ENCODE peak calls at places on chromosome 7, in six cellular contexts. One of them, this sample, is unnamed.

GRCh38 chr7:7321681-7322080 is 139.3 kb downstream of the C1GALT1 start:
- DNase-seq in psoas muscle: no peak
- DNase-seq in tibial artery: no peak
- DNase-seq in cardiac muscle cell: peak; percentile 10
- DNase-seq in IMR-90: no peak
- DNase-seq in hepatocyte: peak; percentile 45
- DNase-seq in this sample: peak; percentile 88

GRCh38 chr7:55224111-55224510 is 141.0 kb upstream of the LANCL2 start:
- DNase-seq in psoas muscle: no peak
- DNase-seq in tibial artery: no peak
- DNase-seq in cardiac muscle cell: no peak
- DNase-seq in IMR-90: no peak
- DNase-seq in hepatocyte: no peak
- DNase-seq in this sample: no peak

GRCh38 chr7:3157541-3158287 is 114.0 kb upstream of the CARD11 start:
- DNase-seq in psoas muscle: no peak
- DNase-seq in tibial artery: no peak
- DNase-seq in cardiac muscle cell: no peak
- DNase-seq in IMR-90: peak; percentile 6
- DNase-seq in hepatocyte: no peak
- DNase-seq in this sample: no peak

GRCh38 chr7:108813247-108814014 is 243.8 kb downstream of the DNAJB9 start:
- DNase-seq in psoas muscle: no peak
- DNase-seq in tibial artery: no peak
- DNase-seq in cardiac muscle cell: no peak
- DNase-seq in IMR-90: no peak
- DNase-seq in hepatocyte: no peak
- DNase-seq in this sample: no peak

GRCh38 chr7:128174391-128174790 is 66.7 kb upstream of the LEP start:
- DNase-seq in psoas muscle: no peak
- DNase-seq in tibial artery: no peak
- DNase-seq in cardiac muscle cell: no peak
- DNase-seq in IMR-90: no peak
- DNase-seq in hepatocyte: no peak
- DNase-seq in this sample: no peak

GRCh38 chr7:92810242-92810611 is 26.1 kb downstream of the CDK6 start:
- DNase-seq in psoas muscle: no peak
- DNase-seq in tibial artery: no peak
- DNase-seq in cardiac muscle cell: no peak
- DNase-seq in IMR-90: peak; percentile 50
- DNase-seq in hepatocyte: no peak
- DNase-seq in this sample: no peak

GRCh38 chr7:37424532-37424931 is 24.1 kb downstream of the ELMO1 start:
- DNase-seq in psoas muscle: no peak
- DNase-seq in tibial artery: no peak
- DNase-seq in cardiac muscle cell: no peak
- DNase-seq in IMR-90: no peak
- DNase-seq in hepatocyte: no peak
- DNase-seq in this sample: no peak

GRCh38 chr7:82623812-82624211 is 180.2 kb upstream of the CACNA2D1 start:
- DNase-seq in psoas muscle: no peak
- DNase-seq in tibial artery: no peak
- DNase-seq in cardiac muscle cell: no peak
- DNase-seq in IMR-90: peak; percentile 64
- DNase-seq in hepatocyte: no peak
- DNase-seq in this sample: no peak

GRCh38 chr7:3431306-3431705 is 130.3 kb downstream of the SDK1 start:
- DNase-seq in psoas muscle: no peak
- DNase-seq in tibial artery: no peak
- DNase-seq in cardiac muscle cell: no peak
- DNase-seq in IMR-90: peak; percentile 51
- DNase-seq in hepatocyte: no peak
- DNase-seq in this sample: no peak

GRCh38 chr7:135938563-135938962 is 38.6 kb downstream of the MTPN start:
- DNase-seq in psoas muscle: no peak
- DNase-seq in tibial artery: no peak
- DNase-seq in cardiac muscle cell: no peak
- DNase-seq in IMR-90: no peak
- DNase-seq in hepatocyte: no peak
- DNase-seq in this sample: no peak

GRCh38 chr7:70092314-70093303 is 494.3 kb downstream of the AUTS2 start:
- DNase-seq in psoas muscle: peak; percentile 15
- DNase-seq in tibial artery: no peak
- DNase-seq in cardiac muscle cell: no peak
- DNase-seq in IMR-90: peak; percentile 0
- DNase-seq in hepatocyte: peak; percentile 65
- DNase-seq in this sample: no peak

GRCh38 chr7:82527831-82528230 is 84.3 kb upstream of the CACNA2D1 start:
- DNase-seq in psoas muscle: no peak
- DNase-seq in tibial artery: no peak
- DNase-seq in cardiac muscle cell: no peak
- DNase-seq in IMR-90: peak; percentile 30
- DNase-seq in hepatocyte: no peak
- DNase-seq in this sample: peak; percentile 53

GRCh38 chr7:32914186-32914585 is 22.6 kb upstream of the KBTBD2 start:
- DNase-seq in psoas muscle: no peak
- DNase-seq in tibial artery: no peak
- DNase-seq in cardiac muscle cell: no peak
- DNase-seq in IMR-90: no peak
- DNase-seq in hepatocyte: no peak
- DNase-seq in this sample: no peak

GRCh38 chr7:112129655-112130323 is 76.4 kb downstream of the DOCK4 start:
- DNase-seq in psoas muscle: peak; percentile 21
- DNase-seq in tibial artery: no peak
- DNase-seq in cardiac muscle cell: no peak
- DNase-seq in IMR-90: no peak
- DNase-seq in hepatocyte: no peak
- DNase-seq in this sample: peak; percentile 55

DNA sequence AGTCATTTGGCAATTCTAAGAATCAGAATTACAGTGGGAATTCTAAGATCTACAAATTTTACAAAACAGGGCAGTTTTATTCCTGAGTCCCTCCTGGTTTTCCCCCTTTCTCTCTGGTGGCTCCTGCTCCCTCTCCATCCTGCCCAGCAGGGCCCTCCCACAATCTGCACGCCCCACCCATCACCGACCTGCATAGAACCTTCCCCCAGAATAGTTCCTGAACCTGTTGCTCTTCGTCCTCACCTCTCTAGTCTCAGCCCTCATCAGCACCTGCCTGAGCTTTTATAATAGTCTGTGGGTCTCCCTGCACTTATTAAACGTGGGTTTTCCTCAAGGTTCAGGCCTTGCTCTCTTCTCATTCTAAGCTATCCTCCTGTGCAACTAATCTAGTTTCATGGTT is 49.1 kb upstream of the MNX1 start:
- DNase-seq in psoas muscle: no peak
- DNase-seq in tibial artery: no peak
- DNase-seq in cardiac muscle cell: no peak
- DNase-seq in IMR-90: no peak
- DNase-seq in hepatocyte: no peak
- DNase-seq in this sample: no peak
- H3K27me3 ChIP-seq in psoas muscle: peaks cover 20% of the 10 kb centered on the region
- H3K27me3 ChIP-seq in tibial artery: no peaks in the 10 kb centered on the region
- H3K27me3 ChIP-seq in cardiac muscle cell: no peaks in the 10 kb centered on the region
- H3K27me3 ChIP-seq in IMR-90: peaks cover 15% of the 10 kb centered on the region
- H3K27me3 ChIP-seq in hepatocyte: peaks cover 5% of the 10 kb centered on the region
- H3K27me3 ChIP-seq in this sample: peaks cover 2% of the 10 kb centered on the region

GRCh38 chr7:8440670-8441069 is 7.3 kb downstream of the NXPH1 start:
- DNase-seq in psoas muscle: no peak
- DNase-seq in tibial artery: no peak
- DNase-seq in cardiac muscle cell: no peak
- DNase-seq in IMR-90: no peak
- DNase-seq in hepatocyte: no peak
- DNase-seq in this sample: no peak

GRCh38 chr7:8442295-8442813 is 8.9 kb downstream of the NXPH1 start:
- DNase-seq in psoas muscle: no peak
- DNase-seq in tibial artery: no peak
- DNase-seq in cardiac muscle cell: no peak
- DNase-seq in IMR-90: no peak
- DNase-seq in hepatocyte: no peak
- DNase-seq in this sample: no peak

GRCh38 chr7:8441106-8441590 is 7.7 kb downstream of the NXPH1 start:
- DNase-seq in psoas muscle: no peak
- DNase-seq in tibial artery: no peak
- DNase-seq in cardiac muscle cell: no peak
- DNase-seq in IMR-90: no peak
- DNase-seq in hepatocyte: no peak
- DNase-seq in this sample: no peak

GRCh38 chr7:8442814-8443304 is 9.4 kb downstream of the NXPH1 start:
- DNase-seq in psoas muscle: peak; percentile 39
- DNase-seq in tibial artery: peak; percentile 25
- DNase-seq in cardiac muscle cell: peak; percentile 95
- DNase-seq in IMR-90: no peak
- DNase-seq in hepatocyte: peak; percentile 90
- DNase-seq in this sample: peak; percentile 12

DNA sequence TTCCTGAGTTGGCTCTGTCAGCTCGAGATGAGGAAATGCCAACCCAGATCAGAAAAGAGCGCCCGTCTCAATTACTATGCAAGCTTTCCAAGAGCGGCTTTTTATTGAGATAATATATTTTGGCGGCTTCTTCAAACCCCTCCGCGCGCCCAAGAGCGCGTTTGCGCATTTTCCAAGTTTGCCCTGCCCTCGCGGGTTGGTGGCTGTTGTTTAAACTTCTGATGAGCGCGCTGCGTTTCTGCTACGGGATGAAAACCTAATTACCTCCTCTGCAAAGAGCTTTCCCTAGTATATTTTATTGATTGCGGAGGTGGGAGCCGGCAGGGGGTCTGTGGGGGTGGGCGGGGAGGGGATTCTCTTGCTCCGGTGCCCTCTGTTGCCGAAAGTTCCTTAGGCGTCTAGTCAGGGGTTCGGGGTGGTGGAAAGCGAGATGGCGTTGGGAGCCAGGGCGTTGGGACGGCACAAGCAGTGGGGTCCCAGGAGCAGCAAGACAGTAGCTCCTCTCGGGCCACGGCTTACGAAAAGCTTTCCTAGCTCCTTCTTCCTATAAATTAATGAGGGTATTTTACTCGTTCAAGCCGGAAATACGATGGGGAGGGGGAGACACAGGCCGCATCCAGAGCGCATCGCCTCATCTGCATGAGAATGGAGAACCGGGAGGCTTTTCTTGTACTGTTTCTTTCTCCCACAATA is 8.3 kb downstream of the NXPH1 start:
- DNase-seq in psoas muscle: no peak
- DNase-seq in tibial artery: no peak
- DNase-seq in cardiac muscle cell: no peak
- DNase-seq in IMR-90: no peak
- DNase-seq in hepatocyte: no peak
- DNase-seq in this sample: no peak
- H3K27me3 ChIP-seq in psoas muscle: peaks cover 88% of the 10 kb centered on the region
- H3K27me3 ChIP-seq in tibial artery: no peaks in the 10 kb centered on the region
- H3K27me3 ChIP-seq in cardiac muscle cell: peaks cover 95% of the 10 kb centered on the region
- H3K27me3 ChIP-seq in IMR-90: no peaks in the 10 kb centered on the region
- H3K27me3 ChIP-seq in hepatocyte: peaks cover 95% of the 10 kb centered on the region
- H3K27me3 ChIP-seq in this sample: peaks cover 26% of the 10 kb centered on the region

GRCh38 chr7:25672476-25672875 is 444.2 kb upstream of the NPVF start:
- DNase-seq in psoas muscle: no peak
- DNase-seq in tibial artery: no peak
- DNase-seq in cardiac muscle cell: no peak
- DNase-seq in IMR-90: no peak
- DNase-seq in hepatocyte: no peak
- DNase-seq in this sample: no peak

GRCh38 chr7:25678215-25678614 is 449.9 kb upstream of the NPVF start:
- DNase-seq in psoas muscle: no peak
- DNase-seq in tibial artery: no peak
- DNase-seq in cardiac muscle cell: no peak
- DNase-seq in IMR-90: no peak
- DNase-seq in hepatocyte: no peak
- DNase-seq in this sample: no peak

GRCh38 chr7:25675789-25676474 is 447.6 kb upstream of the NPVF start:
- DNase-seq in psoas muscle: peak; percentile 19
- DNase-seq in tibial artery: no peak
- DNase-seq in cardiac muscle cell: no peak
- DNase-seq in IMR-90: no peak
- DNase-seq in hepatocyte: peak; percentile 63
- DNase-seq in this sample: no peak

GRCh38 chr7:25680636-25681035 is 452.4 kb upstream of the NPVF start:
- DNase-seq in psoas muscle: no peak
- DNase-seq in tibial artery: no peak
- DNase-seq in cardiac muscle cell: no peak
- DNase-seq in IMR-90: no peak
- DNase-seq in hepatocyte: no peak
- DNase-seq in this sample: no peak

GRCh38 chr7:25677595-25677994 is 449.3 kb upstream of the NPVF start:
- DNase-seq in psoas muscle: no peak
- DNase-seq in tibial artery: no peak
- DNase-seq in cardiac muscle cell: no peak
- DNase-seq in IMR-90: no peak
- DNase-seq in hepatocyte: no peak
- DNase-seq in this sample: no peak
- H3K27me3 ChIP-seq in psoas muscle: no peaks in the 10 kb centered on the region
- H3K27me3 ChIP-seq in tibial artery: no peaks in the 10 kb centered on the region
- H3K27me3 ChIP-seq in cardiac muscle cell: no peaks in the 10 kb centered on the region
- H3K27me3 ChIP-seq in IMR-90: peaks cover 2% of the 10 kb centered on the region
- H3K27me3 ChIP-seq in hepatocyte: no peaks in the 10 kb centered on the region
- H3K27me3 ChIP-seq in this sample: no peaks in the 10 kb centered on the region

DNA sequence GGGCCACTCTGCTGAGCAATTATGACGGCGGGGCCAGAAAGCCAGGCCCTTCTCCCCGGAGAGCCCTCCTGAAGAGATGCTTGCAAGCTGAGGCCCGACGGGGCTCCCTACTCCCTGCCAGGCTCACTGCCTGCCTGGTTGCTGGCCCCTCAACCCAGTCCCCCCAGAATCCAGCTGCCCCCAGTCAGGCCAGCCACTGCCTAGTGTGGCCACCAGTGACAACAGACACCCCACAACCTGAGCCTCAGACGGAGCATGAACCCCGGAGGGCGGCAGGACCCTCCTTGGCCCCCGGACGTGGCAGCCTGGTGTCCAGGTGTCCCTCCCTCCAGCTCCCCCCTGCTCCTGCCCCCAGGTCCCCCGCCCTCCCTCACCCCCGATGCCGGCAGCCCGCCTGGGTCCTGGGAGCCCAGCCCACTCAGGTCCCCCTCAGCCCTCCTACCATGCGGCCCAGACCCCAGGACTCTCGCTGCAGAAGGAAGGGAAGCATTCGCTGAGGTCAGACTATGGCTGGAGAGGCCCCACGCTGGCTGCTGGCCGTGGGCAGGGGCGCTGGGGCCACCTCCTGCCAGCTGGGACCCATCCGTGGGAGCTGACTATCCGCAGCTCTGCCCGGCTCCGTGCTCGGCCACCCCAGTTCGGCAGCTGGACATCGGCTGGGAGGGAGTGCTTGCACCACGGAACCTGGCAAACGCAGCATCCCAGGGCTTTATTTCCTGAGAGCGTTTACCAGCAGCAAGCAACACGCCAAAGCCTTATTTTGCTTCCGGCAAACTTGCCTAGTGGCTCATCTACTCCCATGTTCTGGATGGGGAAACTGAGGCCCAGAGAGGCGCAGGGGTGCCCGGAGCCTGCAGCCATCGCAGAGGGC is 89.8 kb downstream of the UNCX start:
- DNase-seq in psoas muscle: no peak
- DNase-seq in tibial artery: no peak
- DNase-seq in cardiac muscle cell: no peak
- DNase-seq in IMR-90: no peak
- DNase-seq in hepatocyte: no peak
- DNase-seq in this sample: no peak
- H3K27me3 ChIP-seq in psoas muscle: peaks cover 65% of the 10 kb centered on the region
- H3K27me3 ChIP-seq in tibial artery: no peaks in the 10 kb centered on the region
- H3K27me3 ChIP-seq in cardiac muscle cell: no peaks in the 10 kb centered on the region
- H3K27me3 ChIP-seq in IMR-90: peaks cover 41% of the 10 kb centered on the region
- H3K27me3 ChIP-seq in hepatocyte: no peaks in the 10 kb centered on the region
- H3K27me3 ChIP-seq in this sample: no peaks in the 10 kb centered on the region